ENCODE peak calls at places on chromosomes 7 and 10, in seven cellular contexts. T is EL, B is AG08395, I is IMR-90, V is left ventricle myocardium superior, O is DMS153, Y is AG09319. J is an unnamed sample.
A peak's percentile ranks its signal among the peaks of the same experiment; 100 is the strongest.

GRCh38 chr7:110857106-110857505 is 233.8 kb upstream of the LRRN3 start:
- DNase-seq in B (no peak), T (no peak), O (no peak), I (no peak), V (no peak), Y (no peak), J (no peak)

GRCh38 chr7:137916980-137917645 is 70.3 kb upstream of the DGKI start:
- DNase-seq in O (no peak), Y (no peak), T (no peak), I (no peak), V (no peak), B (no peak), J (no peak)

GRCh38 chr7:140923358-140924006 is 1.2 kb downstream of the BRAF start:
- DNase-seq in T (peak; percentile 20), O (no peak), B (peak; percentile 17), Y (no peak), V (no peak), I (no peak), J (peak; percentile 12)

GRCh38 chr7:74042746-74043522 is 15.0 kb downstream of the ELN start:
- DNase-seq in Y (no peak), O (no peak), T (no peak), V (peak; percentile 19), B (no peak), I (no peak), J (no peak)

GRCh38 chr7:151001546-151001945 is 10.7 kb downstream of the NOS3 start:
- DNase-seq in V (no peak), Y (no peak), T (no peak), B (no peak), I (no peak), O (no peak), J (no peak)

GRCh38 chr7:16786257-16786656 is 18.5 kb downstream of the AGR2 start:
- DNase-seq in T (no peak), B (no peak), I (no peak), Y (no peak), O (no peak), V (no peak), J (no peak)

GRCh38 chr10:58943234-58943633 is 233.2 kb upstream of the PHYHIPL start:
- DNase-seq in T (peak; percentile 62), O (no peak), Y (no peak), V (no peak), I (no peak), B (no peak), J (no peak)

GRCh38 chr10:94274142-94274787 is 88.5 kb downstream of the NOC3L start:
- DNase-seq in Y (no peak), B (peak; percentile 17), O (no peak), V (peak; percentile 73), T (no peak), I (no peak), J (no peak)

GRCh38 chr7:156143158-156143557 is 330.9 kb upstream of the SHH start:
- DNase-seq in Y (no peak), I (no peak), B (no peak), V (no peak), O (no peak), T (no peak), J (no peak)

GRCh38 chr10:122159159-122159970 is 111.7 kb upstream of the BTBD16 start:
- DNase-seq in T (no peak), Y (no peak), V (no peak), I (peak; percentile 43), O (no peak), B (no peak), J (no peak)

GRCh38 chr7:137343483-137343841 is at the start of gene PTN:
- DNase-seq in I (peak; percentile 79), Y (peak; percentile 42), O (peak; percentile 17), B (peak; percentile 49), V (peak; percentile 52), T (peak; percentile 81), J (peak; percentile 79)

GRCh38 chr7:5690931-5691461 is 90.5 kb downstream of the RNF216 start:
- DNase-seq in B (no peak), Y (no peak), O (no peak), V (peak; percentile 76), T (peak; percentile 18), I (no peak), J (no peak)

GRCh38 chr7:105940111-105940510 is 23.0 kb upstream of the CDHR3 start:
- DNase-seq in T (no peak), O (peak; percentile 88), B (no peak), Y (no peak), V (no peak), I (no peak), J (no peak)

GRCh38 chr7:130222-130572 is 62.2 kb upstream of the FAM20C start:
- DNase-seq in B (no peak), Y (no peak), T (no peak), I (no peak), O (no peak), V (peak; percentile 45), J (no peak)

GRCh38 chr10:11870461-11870780 is 47.3 kb downstream of the PROSER2 start:
- DNase-seq in V (no peak), Y (no peak), I (no peak), T (no peak), B (no peak), O (no peak), J (no peak)

GRCh38 chr7:77910124-77910523 is 111.6 kb downstream of the PHTF2 start:
- DNase-seq in Y (no peak), I (no peak), B (no peak), V (no peak), O (no peak), T (no peak), J (no peak)

GRCh38 chr7:12642539-12642938 is 44.9 kb upstream of the ARL4A start:
- DNase-seq in B (no peak), Y (peak; percentile 79), V (no peak), O (no peak), T (no peak), I (no peak), J (no peak)

GRCh38 chr10:62880162-62880561 is 64.0 kb upstream of the EGR2 start:
- DNase-seq in V (no peak), Y (no peak), B (no peak), O (no peak), T (no peak), I (no peak), J (no peak)

GRCh38 chr7:85021090-85021704 is 165.7 kb downstream of the SEMA3D start:
- DNase-seq in T (peak; percentile 12), V (no peak), O (no peak), Y (no peak), B (peak; percentile 38), I (peak; percentile 31), J (no peak)

GRCh38 chr7:51732066-51732465 is 415.5 kb upstream of the COBL start:
- DNase-seq in Y (no peak), V (no peak), O (no peak), I (no peak), B (no peak), T (no peak), J (no peak)

GRCh38 chr7:71808115-71808514 is 604.0 kb downstream of the CALN1 start:
- DNase-seq in O (no peak), Y (no peak), B (no peak), T (no peak), V (no peak), I (no peak), J (no peak)

GRCh38 chr7:37113661-37114355 is 334.9 kb downstream of the ELMO1 start:
- DNase-seq in T (no peak), I (no peak), B (peak; percentile 28), Y (no peak), O (no peak), V (no peak), J (no peak)

GRCh38 chr10:1249142-1249541 is 193.0 kb downstream of the WDR37 start:
- DNase-seq in B (no peak), T (no peak), I (no peak), Y (no peak), V (no peak), O (no peak), J (no peak)

GRCh38 chr7:6725003-6725402 is 18.3 kb upstream of the ZNF12 start:
- DNase-seq in V (no peak), I (no peak), B (no peak), O (no peak), Y (no peak), T (no peak), J (no peak)

GRCh38 chr7:30837581-30837980 is 66.4 kb downstream of the MINDY4 start:
- DNase-seq in Y (no peak), V (no peak), T (no peak), B (no peak), O (no peak), I (no peak), J (no peak)

GRCh38 chr10:84328303-84329093 is at the start of gene CCSER2:
- DNase-seq in V (peak; percentile 99), O (peak; percentile 78), B (peak; percentile 100), I (peak; percentile 97), T (peak; percentile 95), Y (peak; percentile 78), J (peak; percentile 84)

GRCh38 chr10:112535432-112536038 is 88.5 kb downstream of the VTI1A start:
- DNase-seq in I (peak; percentile 7), T (no peak), O (no peak), B (no peak), V (no peak), Y (no peak), J (no peak)

GRCh38 chr10:70660722-70661121 is 11.6 kb upstream of the ADAMTS14 start:
- DNase-seq in I (no peak), V (no peak), B (no peak), O (no peak), Y (no peak), T (no peak), J (no peak)

GRCh38 chr7:37942934-37943610 is 22.6 kb downstream of the EPDR1 start:
- DNase-seq in O (no peak), I (no peak), T (no peak), V (peak; percentile 89), B (no peak), Y (peak; percentile 63), J (peak; percentile 44)

GRCh38 chr7:80450621-80451308 is 61.1 kb downstream of the GNAT3 start:
- DNase-seq in V (no peak), B (peak; percentile 2), O (no peak), T (peak; percentile 32), Y (no peak), I (peak; percentile 79), J (no peak)

GRCh38 chr7:130371059-130371458 is 9.2 kb upstream of the CPA1 start:
- DNase-seq in B (peak; percentile 30), I (peak; percentile 52), Y (no peak), V (peak; percentile 52), T (peak; percentile 50), O (no peak), J (peak; percentile 77)

GRCh38 chr10:62665771-62666170 is 138.7 kb upstream of the ADO start:
- DNase-seq in V (no peak), Y (no peak), B (no peak), T (no peak), O (no peak), I (no peak), J (peak; percentile 8)

GRCh38 chr10:49175587-49176309 is 12.4 kb downstream of the TMEM273 start:
- DNase-seq in T (no peak), O (no peak), Y (no peak), I (no peak), V (no peak), B (no peak), J (no peak)

GRCh38 chr7:75590373-75591005 is 98.4 kb downstream of the SPDYE5 start:
- DNase-seq in Y (no peak), V (no peak), B (no peak), O (no peak), T (no peak), I (no peak), J (no peak)

GRCh38 chr7:50335795-50336754 is 31.6 kb downstream of the IKZF1 start:
- DNase-seq in T (no peak), O (peak; percentile 9), I (no peak), B (no peak), V (no peak), Y (no peak), J (peak; percentile 64)

J was measured in RPMI7951.